ENCODE peak calls at places on chromosomes 1 and 21, in eight cellular contexts. X is glomerular endothelial cell; D is cardiac septum; R is tibial artery; M is stimulated activated CD8-positive, alpha-beta memory T cell treated with anti-CD3 and anti-CD28 coated beads, Interleukin-4, amount 100 ng/mL, for 4 hours; E is iris pigment epithelial cell; Y is GM13977; G is dorsolateral prefrontal cortex. A is an unnamed sample.

GRCh38 chr1:3170566-3171453 is 101.8 kb downstream of the PRDM16 start:
- DNase-seq in X (no peak), Y (no peak), G (peak; percentile 44), D (peak; percentile 83), R (peak; percentile 97), M (no peak), E (peak; percentile 25), A (peak; percentile 93)

GRCh38 chr21:38244885-38245869 is 11.6 kb upstream of the KCNJ15 start:
- DNase-seq in R (no peak), E (peak; percentile 98), M (peak; percentile 32), X (peak; percentile 18), Y (peak; percentile 40), D (no peak), G (no peak), A (no peak)

GRCh38 chr1:162779043-162779442 is 11.5 kb upstream of the HSD17B7 start:
- DNase-seq in Y (no peak), E (no peak), X (no peak), M (no peak), D (no peak), R (no peak), G (no peak), A (no peak)

GRCh38 chr1:31694069-31694909 is 9.5 kb downstream of the COL16A1 start:
- DNase-seq in E (no peak), D (no peak), X (no peak), G (no peak), M (no peak), Y (no peak), R (no peak), A (no peak)

GRCh38 chr1:107687846-107688753 is 276.9 kb downstream of the VAV3 start:
- DNase-seq in E (peak; percentile 7), D (no peak), G (no peak), Y (no peak), R (no peak), X (no peak), M (no peak), A (no peak)

GRCh38 chr1:2558030-2558400 is 1.8 kb downstream of the TNFRSF14 start:
- DNase-seq in R (no peak), G (no peak), M (no peak), D (no peak), Y (no peak), X (no peak), E (no peak), A (no peak)

GRCh38 chr1:59532102-59532501 is 235.2 kb downstream of the FGGY start:
- DNase-seq in R (no peak), Y (no peak), M (no peak), D (no peak), E (no peak), X (no peak), G (no peak), A (no peak)

GRCh38 chr1:9143250-9143649 is 14.3 kb upstream of the GPR157 start:
- DNase-seq in E (peak; percentile 65), X (no peak), R (peak; percentile 73), Y (no peak), D (no peak), G (no peak), M (no peak), A (no peak)

GRCh38 chr1:169970114-169970513 is 76.4 kb upstream of the SCYL3 start:
- DNase-seq in E (no peak), R (no peak), X (no peak), Y (no peak), D (no peak), G (no peak), M (no peak), A (no peak)

GRCh38 chr21:31707499-31707898 is 24.4 kb downstream of the SCAF4 start:
- DNase-seq in Y (no peak), G (no peak), R (no peak), E (no peak), X (no peak), D (no peak), M (no peak), A (no peak)

GRCh38 chr1:110233861-110234260 is 23.7 kb downstream of the KCNC4 start:
- DNase-seq in R (no peak), Y (no peak), E (no peak), G (no peak), D (no peak), X (no peak), M (no peak), A (no peak)